ENCODE peak calls at places on chromosomes 11 and 22, in ten cellular contexts. T is fibroblast of lung; A is suprapubic skin; R is GM23248; D is uterus; G is stomach; Q is CD8-positive, alpha-beta memory T cell; H is thoracic aorta; S is psoas muscle; Z is AG04450. E is an unnamed sample.

GRCh38 chr11:112588252-112588668 is 327.6 kb upstream of the PLET1 start:
- DNase-seq in Z (peak; percentile 54), D (peak; percentile 84), G (peak; percentile 61), A (no peak), S (peak; percentile 59), H (peak; percentile 13), R (peak; percentile 89), T (peak; percentile 87), Q (peak; percentile 15), E (peak; percentile 81)

GRCh38 chr11:103749158-103749557 is 287.3 kb upstream of the DDI1 start:
- DNase-seq in D (no peak), Z (no peak), Q (no peak), T (no peak), G (no peak), H (no peak), R (peak; percentile 69), A (no peak), S (no peak), E (no peak)

GRCh38 chr11:118881130-118881717 is 2.5 kb upstream of the CXCR5 start:
- DNase-seq in H (no peak), D (no peak), R (peak; percentile 49), Z (no peak), G (no peak), Q (no peak), S (no peak), A (no peak), T (no peak), E (no peak)

GRCh38 chr11:9506489-9507343 is 45.9 kb downstream of the ZNF143 start:
- DNase-seq in H (peak; percentile 26), Z (peak; percentile 39), D (peak; percentile 77), T (peak; percentile 85), Q (peak; percentile 64), A (no peak), S (peak; percentile 56), G (peak; percentile 83), R (peak; percentile 85), E (peak; percentile 93)

GRCh38 chr22:45200862-45201511 is 37.3 kb downstream of the NUP50 start:
- DNase-seq in H (no peak), G (no peak), T (peak; percentile 78), A (no peak), R (no peak), D (no peak), S (no peak), Q (no peak), Z (peak; percentile 92), E (peak; percentile 78)

GRCh38 chr11:120182790-120183491 is 27.9 kb upstream of the OAF start:
- DNase-seq in Z (no peak), R (peak; percentile 68), D (peak; percentile 39), T (no peak), G (peak; percentile 49), H (no peak), S (peak; percentile 62), A (peak; percentile 74), Q (no peak), E (peak; percentile 92)

GRCh38 chr22:23301591-23301990 is 121.3 kb downstream of the BCR start:
- DNase-seq in Z (no peak), A (no peak), D (no peak), G (no peak), Q (no peak), S (no peak), T (no peak), H (no peak), R (no peak), E (no peak)

GRCh38 chr22:23277583-23278295 is 97.4 kb downstream of the BCR start:
- DNase-seq in S (no peak), Z (no peak), T (no peak), H (no peak), R (no peak), G (no peak), A (no peak), D (no peak), Q (no peak), E (no peak)

GRCh38 chr11:102109896-102110760 is at the start of gene YAP1:
- DNase-seq in S (peak; percentile 94), G (peak; percentile 88), D (peak; percentile 88), A (peak; percentile 93), H (peak; percentile 31), Q (peak; percentile 32), Z (no peak), R (peak; percentile 95), T (peak; percentile 95), E (peak; percentile 95)

GRCh38 chr11:107577312-107577711 is 11.8 kb upstream of the ALKBH8 start:
- DNase-seq in G (no peak), Z (no peak), S (no peak), D (no peak), Q (no peak), T (no peak), A (no peak), H (no peak), R (no peak), E (no peak)

GRCh38 chr11:128502736-128503135 is 84.6 kb downstream of the ETS1 start:
- DNase-seq in Z (peak; percentile 82), S (no peak), G (no peak), R (peak; percentile 93), H (no peak), D (no peak), Q (no peak), A (no peak), T (peak; percentile 88), E (no peak)

GRCh38 chr11:10846664-10847063 is 11.2 kb downstream of the ZBED5 start:
- DNase-seq in T (no peak), Z (no peak), S (no peak), H (no peak), R (no peak), A (no peak), Q (no peak), G (no peak), D (no peak), E (no peak)

GRCh38 chr11:10847960-10848860 is 9.6 kb downstream of the ZBED5 start:
- DNase-seq in Q (no peak), Z (no peak), R (no peak), A (no peak), H (no peak), T (no peak), G (no peak), D (no peak), S (no peak), E (no peak)

GRCh38 chr11:10845589-10845988 is 12.3 kb downstream of the ZBED5 start:
- DNase-seq in D (no peak), A (no peak), G (no peak), S (no peak), Q (no peak), T (no peak), R (peak; percentile 12), H (no peak), Z (no peak), E (no peak)

GRCh38 chr11:10844816-10845215 is 13.0 kb downstream of the ZBED5 start:
- DNase-seq in H (no peak), Z (no peak), D (no peak), G (no peak), A (no peak), R (no peak), Q (no peak), T (no peak), S (no peak), E (no peak)

GRCh38 chr11:10844364-10844763 is 13.5 kb downstream of the ZBED5 start:
- DNase-seq in Z (no peak), Q (no peak), H (no peak), S (no peak), A (no peak), R (peak; percentile 41), G (no peak), D (no peak), T (no peak), E (no peak)
- H3K27ac ChIP-seq in Z (no peak overlapping the region), Q (no peak overlapping the region), H (no peak overlapping the region), S (no peak overlapping the region), A (no peak overlapping the region), R (peak overlapping the region; percentile 3), G (no peak overlapping the region), D (no peak overlapping the region), T (no peak overlapping the region), E (no peak overlapping the region)

DNA sequence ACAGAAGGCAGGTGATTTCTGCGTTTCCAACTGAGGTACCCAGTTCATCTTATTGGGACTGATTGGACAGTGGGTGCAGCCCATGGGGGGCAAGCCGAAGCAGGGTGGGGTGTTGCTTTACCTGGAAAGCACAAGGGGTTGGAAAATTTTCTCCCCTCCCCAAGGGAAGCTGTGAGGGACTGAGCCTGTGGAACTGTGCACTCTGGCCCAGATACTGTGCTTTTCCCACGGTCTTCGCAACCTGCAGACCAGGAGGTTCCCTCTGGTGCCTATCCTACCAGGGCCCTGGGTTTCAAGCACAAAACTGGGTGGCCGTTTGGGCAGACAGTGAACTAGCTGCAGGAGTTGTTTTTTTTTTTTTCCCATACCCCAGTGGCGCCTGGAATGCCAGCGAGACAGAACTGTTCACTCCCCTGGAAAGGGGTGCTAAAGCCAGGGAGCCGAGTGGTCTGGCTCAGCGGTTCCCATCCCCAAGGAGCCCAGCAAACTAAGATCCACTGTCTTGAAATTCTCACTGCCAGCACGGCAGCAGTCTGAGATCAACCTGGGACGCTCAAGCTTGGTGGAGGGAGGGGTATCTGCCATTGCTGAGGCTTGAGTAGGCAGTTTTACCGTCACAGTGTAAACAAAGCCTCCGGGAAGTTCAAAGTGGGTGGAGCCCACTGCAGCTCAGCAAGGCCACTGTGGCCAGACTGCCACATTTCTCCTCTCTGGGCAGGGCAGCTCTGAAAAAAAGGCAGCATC is 97.2 kb downstream of the JRKL start:
- DNase-seq in Z (no peak), D (no peak), A (no peak), Q (no peak), H (no peak), R (peak; percentile 18), T (peak; percentile 44), G (peak; percentile 49), S (no peak), E (peak; percentile 72)
- H3K4me3 ChIP-seq in Z (no peak overlapping the region), D (no peak overlapping the region), A (no peak overlapping the region), Q (no peak overlapping the region), H (no peak overlapping the region), R (no peak overlapping the region), T (no peak overlapping the region), G (peak overlapping the region; percentile 18), S (no peak overlapping the region), E (no peak overlapping the region)

GRCh38 chr11:63874511-63874910 is 35.6 kb downstream of the MARK2 start:
- DNase-seq in Z (no peak), G (peak; percentile 56), A (no peak), Q (no peak), H (no peak), T (no peak), S (no peak), D (no peak), R (no peak), E (no peak)
- H3K27ac ChIP-seq in Z (no peak overlapping the region), G (no peak overlapping the region), A (peak overlapping the region; percentile 24), Q (no peak overlapping the region), H (no peak overlapping the region), T (no peak overlapping the region), S (no peak overlapping the region), D (no peak overlapping the region), R (no peak overlapping the region), E (no peak overlapping the region)

DNA sequence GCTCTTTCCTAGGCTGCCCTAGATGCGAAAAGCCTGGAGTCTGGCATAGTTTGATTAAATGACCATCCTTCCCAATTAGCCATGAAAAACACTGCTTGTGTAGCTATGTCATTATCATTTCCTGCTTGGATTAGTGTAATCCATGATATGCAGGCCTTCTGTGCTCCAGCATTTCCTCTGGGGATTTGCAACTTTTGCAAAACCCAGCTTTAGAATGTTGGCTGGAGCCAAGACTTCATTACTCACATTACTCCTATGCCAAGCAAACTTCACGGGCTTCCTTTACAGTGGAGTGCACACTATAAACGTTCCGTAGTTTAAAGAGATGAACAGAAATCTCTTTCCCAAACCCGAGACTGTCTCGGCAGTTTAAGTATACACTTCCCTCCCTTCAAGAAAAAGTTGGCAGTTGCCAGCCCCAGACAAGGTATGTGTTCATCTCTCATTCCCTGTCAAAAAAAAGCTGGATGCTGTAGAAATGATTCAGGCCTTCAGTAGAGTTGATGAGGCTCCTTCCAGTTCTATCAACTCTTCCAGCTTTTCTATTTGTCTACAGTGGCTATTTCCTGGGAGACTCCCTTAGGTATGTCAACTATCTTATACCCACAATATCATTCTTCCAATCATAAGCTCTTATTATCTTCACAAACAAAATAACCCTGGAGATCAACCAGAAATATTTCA is 180.0 kb downstream of the MAML2 start:
- DNase-seq in D (peak; percentile 65), A (no peak), Q (no peak), R (peak; percentile 98), G (no peak), T (peak; percentile 96), H (no peak), S (no peak), Z (peak; percentile 76), E (no peak)
- H3K4me3 ChIP-seq in D (no peak overlapping the region), A (no peak overlapping the region), Q (no peak overlapping the region), R (peak overlapping the region; percentile 43), G (no peak overlapping the region), T (peak overlapping the region; percentile 12), H (peak overlapping the region; percentile 34), S (no peak overlapping the region), Z (peak overlapping the region; percentile 10), E (no peak overlapping the region)

E was measured in endodermal cell.